ENCODE peak calls at places on chromosomes 3 and 15, in four cellular contexts. A is A549, S is GM12878, O is HepG2. P is an unnamed sample.

GRCh38 chr15:35705030-35705884 is 159.3 kb upstream of the DPH6 start:
- DNase-seq in A (no peak), S (no peak), O (no peak), P (no peak)

GRCh38 chr3:53027254-53027844 is 18.5 kb downstream of the SFMBT1 start:
- DNase-seq in A (no peak), S (no peak), O (no peak), P (no peak)

GRCh38 chr3:64846009-64846408 is 158.2 kb upstream of the ADAMTS9 start:
- DNase-seq in A (no peak), S (no peak), O (no peak), P (no peak)

GRCh38 chr3:49489247-49489646 is 19.2 kb downstream of the DAG1 start:
- DNase-seq in A (no peak), S (no peak), O (no peak), P (no peak)

GRCh38 chr15:88989578-88989977 is 76.4 kb upstream of the MFGE8 start:
- DNase-seq in A (peak), S (no peak), O (no peak), P (no peak)

GRCh38 chr3:53072653-53073552 is 27.0 kb upstream of the SFMBT1 start:
- DNase-seq in A (peak), S (peak), O (peak), P (peak)

GRCh38 chr15:22251422-22251821 is 171.1 kb downstream of the OR4M2 start:
- DNase-seq in A (no peak), S (no peak), O (no peak), P (no peak)

GRCh38 chr3:191246628-191247027 is 47.6 kb downstream of the OSTN start:
- DNase-seq in A (peak), S (no peak), O (no peak), P (no peak)

GRCh38 chr3:183285318-183285717 is 32.3 kb downstream of the B3GNT5 start:
- DNase-seq in A (no peak), S (no peak), O (no peak), P (no peak)

GRCh38 chr15:75228787-75229186 is 27.1 kb downstream of the C15orf39 start:
- DNase-seq in A (no peak), S (no peak), O (no peak), P (no peak)

GRCh38 chr3:50226888-50227389 is 9.1 kb upstream of the GNAI2 start:
- DNase-seq in A (peak), S (no peak), O (no peak), P (peak)

GRCh38 chr3:169602482-169602881 is 61.0 kb downstream of the MECOM start:
- DNase-seq in A (no peak), S (no peak), O (no peak), P (no peak)

GRCh38 chr3:190024912-190025311 is 95.8 kb downstream of the P3H2 start:
- DNase-seq in A (no peak), S (no peak), O (no peak), P (no peak)

GRCh38 chr15:67085818-67086649 is 20.6 kb downstream of the SMAD3 start:
- DNase-seq in A (no peak), S (peak), O (no peak), P (peak)

DNA sequence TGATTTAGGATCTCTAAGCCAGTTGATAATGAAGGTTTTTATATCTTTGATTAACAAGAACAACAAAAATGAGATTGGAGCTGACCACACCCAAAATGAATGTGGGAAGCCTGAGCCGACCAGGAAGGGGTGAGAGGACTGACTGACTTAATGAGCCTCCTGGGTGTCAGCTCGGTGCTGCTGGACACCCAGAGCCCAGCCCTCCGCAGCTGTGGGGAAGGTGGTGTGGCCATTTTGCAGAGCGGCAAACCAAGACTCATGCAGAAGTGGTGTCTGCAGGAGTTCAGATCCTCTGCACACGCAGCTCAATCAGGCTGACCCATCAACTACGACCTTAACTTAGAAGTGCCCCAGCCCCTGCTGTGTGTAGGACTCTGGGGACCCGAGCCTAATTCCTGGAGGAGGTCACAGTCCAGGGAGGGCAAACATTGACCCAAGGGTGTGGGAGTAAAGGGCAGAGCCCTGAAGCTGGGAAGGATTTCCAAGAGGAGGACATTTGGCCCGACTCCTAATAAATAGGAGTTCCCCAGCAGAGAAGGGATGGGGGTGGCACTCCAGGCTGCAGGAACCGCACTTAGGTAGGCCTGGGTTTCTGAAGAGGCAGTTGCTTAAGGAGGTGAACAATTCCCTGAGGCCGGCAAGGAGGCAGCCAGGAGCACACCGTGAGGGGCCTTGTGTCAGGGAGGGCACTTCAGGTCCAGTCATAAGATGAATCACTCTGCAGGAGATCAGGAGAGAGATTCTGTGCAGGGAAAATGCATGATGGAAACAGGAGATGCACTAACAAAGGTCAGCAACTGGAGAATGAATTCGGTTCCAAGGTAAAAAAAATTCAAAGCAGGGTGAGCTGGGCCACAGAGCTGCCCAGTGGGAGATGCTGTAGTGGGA is 197.1 kb upstream of the TPM1 start:
- DNase-seq in A (peak), S (no peak), O (peak), P (no peak)
- TF ChIP-seq POLR2AphosphoS2 in A (no peak), S (no peak), O (no peak), P (no peak)

GRCh38 chr15:40133544-40133943 is 24.9 kb upstream of the BMF start:
- DNase-seq in A (no peak), S (no peak), O (no peak), P (no peak)

GRCh38 chr15:40130799-40131502 is 22.3 kb upstream of the BMF start:
- DNase-seq in A (no peak), S (no peak), O (no peak), P (no peak)

GRCh38 chr15:40125950-40126349 is 17.3 kb upstream of the BMF start:
- DNase-seq in A (no peak), S (no peak), O (no peak), P (no peak)

GRCh38 chr15:40128746-40129660 is 20.3 kb upstream of the BMF start:
- DNase-seq in A (no peak), S (no peak), O (no peak), P (no peak)

GRCh38 chr15:40130118-40130517 is 21.4 kb upstream of the BMF start:
- DNase-seq in A (no peak), S (no peak), O (no peak), P (no peak)
- TF ChIP-seq USF2 in A (no peak), S (no peak), O (no peak), P (no peak)

GRCh38 chr3:197748597-197749314 is 927 bp upstream of the FYTTD1 start:
- DNase-seq in A (no peak), S (no peak), O (no peak), P (no peak)
- TF ChIP-seq POLR2AphosphoS2 in A (no peak), S (no peak), O (no peak), P (no peak)

GRCh38 chr15:61794276-61794675 is 266.0 kb downstream of the VPS13C start:
- DNase-seq in A (no peak), S (no peak), O (no peak), P (no peak)
- TF ChIP-seq USF2 in A (no peak), S (no peak), O (no peak), P (no peak)

P was measured in K562.